ENCODE peak calls at places on chromosomes 7 and 10, in ten cellular contexts. S is right cardiac atrium; B is HCT116; G is GM23248; W is K562; X is esophagus squamous epithelium; O is body of pancreas; H is heart left ventricle; A is effector memory CD4-positive, alpha-beta T cell; J is tibial artery. T is an unnamed sample. For H3K4me1, the result is how much of the 10 kb centered on the place peaks cover.

GRCh38 chr10:78511324-78512204 is 477.9 kb downstream of the RPS24 start:
- DNase-seq in W (no peak), G (peak), S (no peak), X (no peak), H (no peak), B (no peak), A (no peak), J (no peak), O (no peak), T (no peak)

GRCh38 chr10:106515206-106515790 is 649.2 kb downstream of the SORCS1 start:
- DNase-seq in A (no peak), O (no peak), H (no peak), B (no peak), J (no peak), S (no peak), X (no peak), W (no peak), G (no peak), T (no peak)

GRCh38 chr7:44212018-44212417 is 11.2 kb downstream of the YKT6 start:
- DNase-seq in O (no peak), G (no peak), X (no peak), A (no peak), H (no peak), B (no peak), J (no peak), S (no peak), W (no peak), T (no peak)

GRCh38 chr10:24376731-24377130 is 167.8 kb downstream of the KIAA1217 start:
- DNase-seq in B (no peak), W (no peak), O (no peak), H (no peak), A (no peak), X (no peak), G (no peak), S (no peak), J (no peak), T (no peak)

GRCh38 chr7:22784346-22784745 is 38.3 kb downstream of the TOMM7 start:
- DNase-seq in X (no peak), J (no peak), S (no peak), O (no peak), G (no peak), W (no peak), A (no peak), B (no peak), H (no peak), T (no peak)

GRCh38 chr7:129009437-129009836 is 45.5 kb downstream of the TNPO3 start:
- DNase-seq in W (no peak), J (no peak), S (no peak), X (no peak), O (no peak), B (no peak), G (no peak), H (no peak), A (no peak), T (no peak)

GRCh38 chr10:73591935-73592699 is 975 bp upstream of the USP54 start:
- DNase-seq in W (peak), X (no peak), G (peak), B (peak), S (peak), H (peak), O (peak), A (no peak), J (peak), T (peak)

GRCh38 chr10:36301139-36301538 is 659.0 kb upstream of the FZD8 start:
- DNase-seq in J (no peak), G (no peak), X (no peak), H (no peak), S (no peak), B (no peak), W (no peak), A (no peak), O (no peak), T (no peak)

GRCh38 chr10:114626841-114627240 is 31.2 kb downstream of the ABLIM1 start:
- DNase-seq in H (no peak), X (no peak), B (no peak), A (no peak), O (no peak), W (no peak), J (no peak), G (no peak), S (no peak), T (no peak)

GRCh38 chr10:21468086-21468485 is 57.4 kb downstream of the SKIDA1 start:
- DNase-seq in O (no peak), J (no peak), X (no peak), G (no peak), A (no peak), H (no peak), B (no peak), S (no peak), W (no peak), T (no peak)

GRCh38 chr10:10209152-10209551 is 808.5 kb upstream of the CELF2 start:
- DNase-seq in J (peak), H (peak), O (peak), X (no peak), S (peak), B (no peak), W (no peak), A (no peak), G (peak), T (no peak)

GRCh38 chr7:44201813-44202212 is 1.0 kb downstream of the YKT6 start:
- DNase-seq in O (no peak), H (peak), S (no peak), B (no peak), G (peak), W (peak), A (no peak), J (no peak), X (no peak), T (no peak)

DNA sequence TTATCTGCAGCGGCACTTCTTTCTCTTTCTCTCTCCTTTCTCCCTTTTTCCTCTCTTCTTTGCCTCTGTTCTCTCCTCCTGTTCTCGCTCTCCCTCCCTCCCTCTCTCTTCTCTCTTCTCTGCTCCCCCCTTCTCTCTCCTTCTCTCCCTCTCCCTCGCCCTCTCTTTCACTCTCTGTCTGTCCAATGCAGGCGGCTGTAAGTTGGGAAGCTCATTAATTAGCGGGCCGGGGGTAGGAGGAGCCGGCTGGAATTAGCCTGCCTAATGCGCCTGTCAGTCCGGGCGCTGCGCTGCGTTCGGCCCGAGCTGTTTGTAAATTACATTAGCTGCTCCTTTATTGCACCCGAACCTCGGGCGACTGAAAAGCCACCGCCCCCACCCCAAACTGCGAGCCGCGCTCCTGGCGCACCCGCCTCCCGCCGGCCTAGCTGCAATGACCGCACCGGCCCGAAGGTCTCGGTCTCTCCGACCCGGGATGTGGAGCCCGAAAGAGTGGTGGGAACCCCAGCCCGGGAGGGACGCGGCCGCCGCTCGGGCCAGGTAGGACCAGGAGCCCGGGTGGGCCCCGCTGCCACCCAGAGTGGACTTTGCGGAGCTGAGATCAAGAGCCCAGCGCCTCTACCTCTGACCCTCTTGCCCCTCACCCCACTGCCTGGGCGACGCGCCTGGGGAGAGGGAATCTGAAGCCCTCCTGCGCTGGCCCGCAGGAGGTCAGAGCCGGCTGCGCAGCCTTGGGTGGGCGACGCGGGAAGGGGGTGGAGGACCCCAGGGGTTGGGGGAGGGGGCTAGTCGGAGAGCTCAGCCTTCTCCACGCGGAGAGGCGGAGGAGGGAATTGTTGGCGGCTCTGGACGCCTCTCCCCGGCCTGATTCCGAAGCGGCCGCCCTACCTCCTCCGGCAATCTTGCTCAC is at the start of gene LBX1:
- DNase-seq in B (no peak), S (no peak), X (no peak), W (no peak), O (no peak), H (no peak), J (no peak), G (peak), A (no peak), T (no peak)
- H3K4me3 ChIP-seq in B (no peak), S (peak), X (no peak), W (no peak), O (no peak), H (peak), J (peak), G (no peak), A (no peak), T (no peak)

GRCh38 chr7:37211097-37211496 is 237.6 kb downstream of the ELMO1 start:
- DNase-seq in O (peak), H (peak), S (peak), J (peak), G (peak), A (no peak), W (no peak), B (no peak), X (no peak), T (peak)
- H3K27ac ChIP-seq in O (no peak), H (peak), S (no peak), J (peak), G (no peak), A (no peak), W (no peak), B (no peak), X (peak), T (no peak)

DNA sequence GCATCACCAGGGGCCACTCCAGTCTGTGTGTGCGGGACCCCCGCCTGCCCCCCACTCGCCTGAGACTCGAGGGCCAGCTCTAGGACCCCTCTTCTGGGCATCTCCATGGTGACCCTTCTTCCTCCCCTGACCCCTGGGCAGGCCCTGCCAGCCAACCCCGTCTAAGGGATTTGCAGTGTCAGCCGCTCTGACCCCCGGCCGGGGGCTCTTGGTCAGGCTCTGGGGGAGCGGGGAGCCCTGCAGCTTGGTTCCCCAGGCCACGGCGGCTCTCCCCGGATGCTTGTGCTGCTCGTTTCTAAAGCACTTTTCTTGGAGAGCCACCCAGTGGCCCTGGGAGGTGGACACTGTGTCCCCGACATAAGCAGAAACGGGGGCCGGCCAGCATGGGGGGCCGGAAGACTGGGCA is 5.3 kb downstream of the TTYH3 start:
- DNase-seq in W (no peak), G (no peak), A (no peak), O (no peak), X (no peak), B (no peak), S (peak), J (no peak), H (no peak), T (no peak)
- H3K4me1 ChIP-seq in W (under half), G (under half), A (under half), O (half or more), X (half or more), B (under half), S (under half), J (half or more), H (half or more), T (under half)

DNA sequence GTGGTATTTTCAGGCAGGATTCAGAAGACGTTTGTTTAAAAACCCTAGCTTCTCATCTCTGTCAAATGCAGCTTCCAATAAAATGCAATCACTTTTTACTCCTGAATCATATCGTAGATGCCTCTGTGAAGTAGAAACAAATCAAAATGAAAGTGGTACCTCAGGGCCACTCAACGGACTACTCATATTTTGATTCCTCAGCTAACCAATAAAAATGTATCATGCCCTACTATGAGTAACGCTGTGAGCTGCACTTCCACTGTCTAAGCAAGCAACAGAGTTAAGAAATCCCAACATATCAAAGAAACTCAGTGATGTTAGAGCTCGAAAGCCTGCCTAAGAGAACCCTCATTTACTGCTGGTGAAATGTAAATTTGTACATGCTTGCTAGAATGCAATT is 151.7 kb downstream of the ANK3 start:
- DNase-seq in O (no peak), X (no peak), J (no peak), A (no peak), G (peak), W (no peak), H (no peak), B (no peak), S (no peak), T (no peak)
- H3K4me3 ChIP-seq in O (no peak), X (no peak), J (peak), A (peak), G (peak), W (no peak), H (peak), B (no peak), S (no peak), T (no peak)

GRCh38 chr7:8435120-8435519 is 1.7 kb downstream of the NXPH1 start:
- DNase-seq in O (no peak), A (no peak), S (no peak), J (no peak), X (no peak), G (no peak), H (no peak), W (no peak), B (no peak), T (no peak)

GRCh38 chr7:8434290-8435002 is 1.0 kb downstream of the NXPH1 start:
- DNase-seq in G (no peak), O (no peak), H (no peak), S (no peak), J (no peak), X (no peak), B (no peak), W (no peak), A (no peak), T (no peak)

GRCh38 chr7:8433477-8434289 is at the start of gene NXPH1:
- DNase-seq in B (no peak), G (peak), S (peak), H (no peak), O (no peak), J (no peak), X (no peak), A (no peak), W (peak), T (no peak)

GRCh38 chr7:8435597-8436243 is 2.3 kb downstream of the NXPH1 start:
- DNase-seq in G (no peak), J (no peak), H (no peak), X (no peak), B (no peak), A (no peak), O (no peak), S (no peak), W (no peak), T (no peak)

GRCh38 chr7:8430643-8431042 is 2.8 kb upstream of the NXPH1 start:
- DNase-seq in G (no peak), X (no peak), W (no peak), H (no peak), O (no peak), A (no peak), J (no peak), B (no peak), S (no peak), T (no peak)
- H3K27ac ChIP-seq in G (no peak), X (no peak), W (no peak), H (no peak), O (no peak), A (no peak), J (no peak), B (no peak), S (no peak), T (no peak)

DNA sequence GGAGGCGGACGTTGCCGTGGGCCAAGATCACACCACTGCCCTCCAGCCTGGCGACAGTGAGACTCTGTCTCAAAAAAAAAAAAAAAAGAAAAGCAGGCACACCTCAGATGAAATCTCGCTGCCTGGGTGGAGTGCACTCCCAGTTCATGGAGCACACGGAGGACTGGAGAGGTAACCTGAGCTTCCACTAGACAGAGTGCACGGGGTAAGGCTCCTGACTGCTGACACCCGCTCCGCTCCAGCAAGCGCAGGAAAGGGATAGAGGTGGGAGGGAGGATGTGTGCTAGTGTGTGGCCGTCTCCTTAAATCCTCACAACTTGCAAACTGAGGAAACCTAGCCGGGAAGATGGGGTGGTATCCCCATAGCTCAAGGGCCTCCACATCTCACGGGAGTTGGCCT is 50.8 kb downstream of the FAM53B start:
- DNase-seq in O (no peak), X (no peak), S (peak), H (no peak), W (peak), J (no peak), A (no peak), B (no peak), G (no peak), T (no peak)
- H3K4me1 ChIP-seq in O (under half), X (half or more), S (under half), H (half or more), W (under half), J (under half), A (half or more), B (under half), G (under half), T (under half)

DNA sequence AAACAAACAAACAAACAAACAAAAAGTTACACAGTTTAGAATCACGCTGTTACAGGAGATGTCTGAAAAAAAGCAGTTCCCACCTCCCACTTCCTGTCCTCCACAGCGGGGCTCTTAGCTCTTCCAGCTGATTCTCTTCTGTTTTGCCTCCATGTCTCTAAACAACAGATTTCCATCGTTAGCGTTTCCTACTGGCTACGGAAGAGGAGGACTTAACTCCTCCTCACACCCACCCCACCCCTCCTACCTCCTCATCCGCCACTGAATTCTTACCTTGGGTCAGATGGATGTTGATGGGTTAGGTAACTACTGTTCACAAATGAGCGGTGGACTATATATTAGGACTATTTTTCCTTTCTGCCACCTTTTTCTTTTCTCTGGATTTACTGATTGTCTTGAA is 36.8 kb upstream of the NUB1 start:
- DNase-seq in J (no peak), B (no peak), G (peak), A (no peak), H (no peak), O (no peak), W (peak), X (no peak), S (no peak), T (no peak)
- H3K4me3 ChIP-seq in J (no peak), B (no peak), G (no peak), A (no peak), H (no peak), O (no peak), W (no peak), X (no peak), S (no peak), T (no peak)

GRCh38 chr10:75540357-75541335 is 109.2 kb downstream of the LRMDA start:
- DNase-seq in B (no peak), W (no peak), H (no peak), S (no peak), O (no peak), A (no peak), X (no peak), G (no peak), J (no peak), T (no peak)
- H3K27ac ChIP-seq in B (no peak), W (no peak), H (no peak), S (no peak), O (no peak), A (no peak), X (no peak), G (no peak), J (no peak), T (no peak)

GRCh38 chr7:139679731-139680594 is 97.8 kb downstream of the HIPK2 start:
- DNase-seq in J (no peak), H (no peak), O (peak), A (no peak), W (no peak), X (no peak), S (no peak), G (peak), B (no peak), T (no peak)
- H3K4me1 ChIP-seq in J (half or more), H (half or more), O (half or more), A (under half), W (under half), X (under half), S (under half), G (half or more), B (half or more), T (under half)

DNA sequence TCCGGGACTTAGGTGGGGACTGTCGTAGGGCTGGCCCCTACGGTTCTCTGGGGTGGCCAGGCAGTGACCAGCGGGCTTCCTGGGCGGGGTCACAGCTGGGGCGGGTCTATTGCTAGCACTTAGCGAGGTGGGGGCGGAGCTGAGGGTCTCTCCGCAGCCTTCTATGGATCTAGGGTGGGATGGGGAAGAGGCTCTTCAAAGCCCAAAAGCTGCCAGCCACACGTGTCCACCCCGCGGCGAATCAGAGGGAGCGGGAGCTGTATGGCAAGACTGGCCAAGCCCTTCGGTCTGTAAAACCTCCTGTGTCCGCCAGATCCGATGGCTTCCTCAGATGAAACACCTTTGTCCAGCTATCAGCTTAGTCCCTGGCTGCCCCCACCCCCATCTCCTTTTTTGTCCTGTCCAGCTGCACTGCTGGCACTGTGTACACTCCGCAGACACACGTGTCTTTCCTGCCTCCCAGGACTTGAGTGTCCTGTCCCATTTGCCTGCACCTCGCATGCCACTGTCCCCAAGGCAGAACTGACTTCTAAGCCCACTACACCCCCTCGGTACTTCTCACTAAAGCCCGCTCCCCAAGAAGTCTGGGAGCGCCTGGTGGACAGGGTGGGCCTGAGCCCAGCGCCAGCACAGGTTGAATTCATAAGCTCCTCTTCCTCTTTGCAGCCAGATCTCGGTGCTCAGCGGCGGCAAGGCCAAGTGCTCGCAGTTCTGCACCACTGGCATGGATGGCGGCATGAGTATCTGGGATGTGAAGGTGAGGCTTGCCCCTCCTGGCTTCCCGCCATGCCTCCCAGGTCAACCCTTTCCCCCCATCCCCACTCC is 14.8 kb downstream of the PDAP1 start:
- DNase-seq in A (no peak), O (no peak), W (no peak), B (no peak), J (no peak), G (peak), H (peak), S (peak), X (no peak), T (no peak)
- H3K4me3 ChIP-seq in A (peak), O (peak), W (peak), B (peak), J (peak), G (no peak), H (peak), S (peak), X (peak), T (peak)